ENCODE peak calls at places on chromosome 19, in five cellular contexts. One of them, this sample, is unnamed.
A peak's percentile ranks its signal among the peaks of the same experiment; 100 is the strongest.

GRCh38 chr19:50486823-50487515 is 10.3 kb upstream of the GARIN5A start:
- DNase-seq in astrocyte of the cerebellum: no peak
- DNase-seq in cardiac muscle cell: peak; percentile 89
- DNase-seq in SW480: peak; percentile 47
- DNase-seq in lung: no peak
- DNase-seq in this sample: peak; percentile 16

GRCh38 chr19:35355851-35356460 is 2.3 kb upstream of the FFAR3 start:
- DNase-seq in SW480: no peak
- DNase-seq in cardiac muscle cell: no peak
- DNase-seq in astrocyte of the cerebellum: no peak
- DNase-seq in lung: no peak
- DNase-seq in this sample: no peak

GRCh38 chr19:18388328-18389094 is 2.6 kb downstream of the GDF15 start:
- DNase-seq in astrocyte of the cerebellum: no peak
- DNase-seq in lung: peak; percentile 85
- DNase-seq in cardiac muscle cell: peak; percentile 82
- DNase-seq in SW480: no peak
- DNase-seq in this sample: no peak

GRCh38 chr19:11180346-11180745 is 17.0 kb downstream of the KANK2 start:
- DNase-seq in astrocyte of the cerebellum: no peak
- DNase-seq in cardiac muscle cell: no peak
- DNase-seq in SW480: no peak
- DNase-seq in lung: no peak
- DNase-seq in this sample: peak; percentile 62

GRCh38 chr19:19559942-19560341 is 21.9 kb downstream of the CILP2 start:
- DNase-seq in lung: no peak
- DNase-seq in cardiac muscle cell: no peak
- DNase-seq in SW480: no peak
- DNase-seq in astrocyte of the cerebellum: no peak
- DNase-seq in this sample: no peak

GRCh38 chr19:55486971-55487883 is 1.0 kb upstream of the SSC5D start:
- DNase-seq in astrocyte of the cerebellum: peak; percentile 88
- DNase-seq in cardiac muscle cell: peak; percentile 70
- DNase-seq in SW480: peak; percentile 90
- DNase-seq in lung: no peak
- DNase-seq in this sample: peak; percentile 94

GRCh38 chr19:18991050-18991449 is 42.3 kb downstream of the SUGP2 start:
- DNase-seq in astrocyte of the cerebellum: no peak
- DNase-seq in cardiac muscle cell: peak; percentile 9
- DNase-seq in SW480: no peak
- DNase-seq in lung: no peak
- DNase-seq in this sample: no peak

GRCh38 chr19:41735071-41735623 is 20.2 kb upstream of the CEACAM6 start:
- DNase-seq in cardiac muscle cell: no peak
- DNase-seq in SW480: no peak
- DNase-seq in lung: no peak
- DNase-seq in astrocyte of the cerebellum: no peak
- DNase-seq in this sample: no peak

GRCh38 chr19:811511-812048 is 10.2 kb downstream of the PLPPR3 start:
- DNase-seq in cardiac muscle cell: no peak
- DNase-seq in lung: no peak
- DNase-seq in astrocyte of the cerebellum: no peak
- DNase-seq in SW480: no peak
- DNase-seq in this sample: no peak

GRCh38 chr19:22945560-22945959 is 57.4 kb downstream of the ZNF728 start:
- DNase-seq in lung: no peak
- DNase-seq in cardiac muscle cell: peak; percentile 11
- DNase-seq in astrocyte of the cerebellum: peak; percentile 1
- DNase-seq in SW480: no peak
- DNase-seq in this sample: no peak

GRCh38 chr19:37991841-37992248 is 84.8 kb downstream of the SIPA1L3 start:
- DNase-seq in cardiac muscle cell: no peak
- DNase-seq in astrocyte of the cerebellum: no peak
- DNase-seq in SW480: peak; percentile 29
- DNase-seq in lung: no peak
- DNase-seq in this sample: peak; percentile 31

GRCh38 chr19:726993-727956 is 18.5 kb downstream of the PALM start:
- DNase-seq in cardiac muscle cell: no peak
- DNase-seq in SW480: no peak
- DNase-seq in astrocyte of the cerebellum: no peak
- DNase-seq in lung: no peak
- DNase-seq in this sample: no peak

GRCh38 chr19:18735752-18736151 is 52.3 kb downstream of the CRTC1 start:
- DNase-seq in SW480: no peak
- DNase-seq in lung: no peak
- DNase-seq in cardiac muscle cell: no peak
- DNase-seq in astrocyte of the cerebellum: no peak
- DNase-seq in this sample: no peak

GRCh38 chr19:45358213-45358792 is 12.1 kb downstream of the ERCC2 start:
- DNase-seq in astrocyte of the cerebellum: no peak
- DNase-seq in SW480: no peak
- DNase-seq in lung: no peak
- DNase-seq in cardiac muscle cell: no peak
- DNase-seq in this sample: no peak

GRCh38 chr19:33022472-33023116 is 42.1 kb downstream of the RHPN2 start:
- DNase-seq in lung: no peak
- DNase-seq in SW480: no peak
- DNase-seq in astrocyte of the cerebellum: no peak
- DNase-seq in cardiac muscle cell: peak; percentile 24
- DNase-seq in this sample: no peak

GRCh38 chr19:31066385-31066784 is 282.9 kb downstream of the TSHZ3 start:
- DNase-seq in astrocyte of the cerebellum: peak; percentile 23
- DNase-seq in cardiac muscle cell: no peak
- DNase-seq in lung: no peak
- DNase-seq in SW480: peak; percentile 82
- DNase-seq in this sample: peak; percentile 77

GRCh38 chr19:46746281-46746965 is at the start of gene STRN4:
- DNase-seq in astrocyte of the cerebellum: no peak
- DNase-seq in SW480: no peak
- DNase-seq in lung: no peak
- DNase-seq in cardiac muscle cell: peak; percentile 75
- DNase-seq in this sample: no peak

GRCh38 chr19:45515807-45516401 is 8.6 kb downstream of the VASP start:
- DNase-seq in SW480: no peak
- DNase-seq in astrocyte of the cerebellum: no peak
- DNase-seq in cardiac muscle cell: no peak
- DNase-seq in lung: no peak
- DNase-seq in this sample: no peak

GRCh38 chr19:33819875-33820781 is 23.5 kb downstream of the KCTD15 start:
- DNase-seq in cardiac muscle cell: peak; percentile 63
- DNase-seq in SW480: peak; percentile 98
- DNase-seq in astrocyte of the cerebellum: no peak
- DNase-seq in lung: peak; percentile 87
- DNase-seq in this sample: peak; percentile 14

GRCh38 chr19:58560007-58560887 is 1.8 kb upstream of the UBE2M start:
- DNase-seq in cardiac muscle cell: no peak
- DNase-seq in astrocyte of the cerebellum: no peak
- DNase-seq in lung: no peak
- DNase-seq in SW480: no peak
- DNase-seq in this sample: no peak

GRCh38 chr19:16586477-16586871 is 14.3 kb upstream of the SLC35E1 start:
- DNase-seq in cardiac muscle cell: no peak
- DNase-seq in SW480: no peak
- DNase-seq in astrocyte of the cerebellum: no peak
- DNase-seq in lung: no peak
- DNase-seq in this sample: no peak

GRCh38 chr19:45215391-45216191 is 29.6 kb downstream of the EXOC3L2 start:
- DNase-seq in astrocyte of the cerebellum: no peak
- DNase-seq in SW480: peak; percentile 43
- DNase-seq in cardiac muscle cell: peak; percentile 14
- DNase-seq in lung: peak; percentile 30
- DNase-seq in this sample: no peak

GRCh38 chr19:29675650-29676186 is 10.5 kb downstream of the PLEKHF1 start:
- DNase-seq in SW480: no peak
- DNase-seq in lung: no peak
- DNase-seq in astrocyte of the cerebellum: no peak
- DNase-seq in cardiac muscle cell: no peak
- DNase-seq in this sample: no peak

GRCh38 chr19:56423276-56423984 is 19.3 kb downstream of the ZNF583 start:
- DNase-seq in lung: no peak
- DNase-seq in cardiac muscle cell: no peak
- DNase-seq in SW480: no peak
- DNase-seq in astrocyte of the cerebellum: no peak
- DNase-seq in this sample: no peak

GRCh38 chr19:39319892-39320168 is 833 bp downstream of the LRFN1 start:
- DNase-seq in astrocyte of the cerebellum: no peak
- DNase-seq in cardiac muscle cell: no peak
- DNase-seq in SW480: no peak
- DNase-seq in lung: no peak
- DNase-seq in this sample: no peak

GRCh38 chr19:46716672-46717033 is 261 bp downstream of the PRKD2 start:
- DNase-seq in cardiac muscle cell: peak; percentile 33
- DNase-seq in SW480: no peak
- DNase-seq in lung: no peak
- DNase-seq in astrocyte of the cerebellum: no peak
- DNase-seq in this sample: no peak

GRCh38 chr19:39997595-39998216 is 846 bp downstream of the ZNF546 start:
- DNase-seq in lung: no peak
- DNase-seq in astrocyte of the cerebellum: no peak
- DNase-seq in cardiac muscle cell: no peak
- DNase-seq in SW480: peak; percentile 36
- DNase-seq in this sample: no peak

GRCh38 chr19:14412436-14413071 is 6.6 kb downstream of the DDX39A start:
- DNase-seq in SW480: no peak
- DNase-seq in cardiac muscle cell: no peak
- DNase-seq in astrocyte of the cerebellum: no peak
- DNase-seq in lung: no peak
- DNase-seq in this sample: no peak

GRCh38 chr19:14536926-14537692 is 7.7 kb downstream of the TECR start:
- DNase-seq in lung: peak; percentile 90
- DNase-seq in SW480: no peak
- DNase-seq in astrocyte of the cerebellum: no peak
- DNase-seq in cardiac muscle cell: peak; percentile 82
- DNase-seq in this sample: peak; percentile 63

GRCh38 chr19:35775046-35775297 is 392 bp upstream of the ARHGAP33 start:
- DNase-seq in cardiac muscle cell: no peak
- DNase-seq in lung: no peak
- DNase-seq in astrocyte of the cerebellum: no peak
- DNase-seq in SW480: no peak
- DNase-seq in this sample: no peak

GRCh38 chr19:1177322-1178114 is 3.5 kb upstream of the SBNO2 start:
- DNase-seq in cardiac muscle cell: no peak
- DNase-seq in lung: no peak
- DNase-seq in SW480: peak; percentile 76
- DNase-seq in astrocyte of the cerebellum: peak; percentile 88
- DNase-seq in this sample: peak; percentile 99

GRCh38 chr19:2798733-2799132 is 13.4 kb downstream of the THOP1 start:
- DNase-seq in cardiac muscle cell: peak; percentile 46
- DNase-seq in lung: no peak
- DNase-seq in astrocyte of the cerebellum: no peak
- DNase-seq in SW480: no peak
- DNase-seq in this sample: peak; percentile 58

GRCh38 chr19:4807188-4807587 is 15.7 kb downstream of the FEM1A start:
- DNase-seq in cardiac muscle cell: no peak
- DNase-seq in SW480: no peak
- DNase-seq in astrocyte of the cerebellum: no peak
- DNase-seq in lung: no peak
- DNase-seq in this sample: no peak

GRCh38 chr19:995051-995827 is 5.0 kb upstream of the GRIN3B start:
- DNase-seq in lung: peak; percentile 59
- DNase-seq in astrocyte of the cerebellum: peak; percentile 23
- DNase-seq in SW480: peak; percentile 18
- DNase-seq in cardiac muscle cell: no peak
- DNase-seq in this sample: peak; percentile 60

This sample was measured in A172.